ENCODE peak calls at places on chromosome 11, in six cellular contexts. X is HEK293T; S is activated gamma-delta T cell treated with anti-CD3 and anti-CD28 coated beads, Interleukin-2, amount 50 U/mL, for 16 hours; Y is A172; R is body of pancreas; D is activated T-helper 1 cell treated with Interleukin-2 at 50 U/mL for 16 hours. E is an unnamed sample.

GRCh38 chr11:17790453-17790852 is 55.9 kb downstream of the KCNC1 start:
- DNase-seq in D (no peak), Y (no peak), S (no peak), X (no peak), R (no peak), E (no peak)

GRCh38 chr11:28834877-28835276 is 726.7 kb downstream of the METTL15 start:
- DNase-seq in X (no peak), R (no peak), S (no peak), Y (peak; percentile 80), D (no peak), E (peak; percentile 12)

GRCh38 chr11:3166268-3167142 is 1.4 kb upstream of the OSBPL5 start:
- DNase-seq in Y (no peak), X (no peak), R (no peak), D (no peak), S (no peak), E (no peak)

GRCh38 chr11:118152552-118153471 is at the start of gene SCN4B:
- DNase-seq in D (no peak), X (peak; percentile 84), R (peak; percentile 62), Y (no peak), S (no peak), E (peak; percentile 48)

GRCh38 chr11:67014343-67014742 is 8.6 kb upstream of the SYT12 start:
- DNase-seq in Y (no peak), D (no peak), R (no peak), X (no peak), S (no peak), E (no peak)

GRCh38 chr11:2436521-2437031 is 7.7 kb downstream of the TRPM5 start:
- DNase-seq in R (no peak), X (no peak), D (no peak), Y (no peak), S (no peak), E (no peak)

GRCh38 chr11:13110929-13111812 is 102.1 kb downstream of the RASSF10 start:
- DNase-seq in S (no peak), Y (peak; percentile 95), X (no peak), R (no peak), D (no peak), E (peak; percentile 47)

GRCh38 chr11:58787903-58788302 is 56.2 kb upstream of the GLYAT start:
- DNase-seq in S (no peak), Y (peak; percentile 2), R (no peak), D (no peak), X (no peak), E (peak; percentile 79)

GRCh38 chr11:27649800-27650199 is 50.5 kb downstream of the BDNF start:
- DNase-seq in S (no peak), D (no peak), X (no peak), Y (no peak), R (no peak), E (no peak)

GRCh38 chr11:113684558-113684957 is 21.6 kb downstream of the TMPRSS5 start:
- DNase-seq in X (no peak), R (no peak), S (no peak), D (no peak), Y (no peak), E (no peak)

GRCh38 chr11:44270403-44271192 is 39.3 kb downstream of the ALX4 start:
- DNase-seq in D (no peak), X (no peak), S (no peak), Y (no peak), R (no peak), E (no peak)

GRCh38 chr11:121109916-121110656 is 9.0 kb downstream of the TECTA start:
- DNase-seq in Y (no peak), X (no peak), R (no peak), S (no peak), D (no peak), E (no peak)

GRCh38 chr11:105891685-105892084 is 130.4 kb downstream of the MSANTD4 start:
- DNase-seq in R (no peak), S (no peak), X (no peak), Y (no peak), D (no peak), E (no peak)

GRCh38 chr11:45424781-45425180 is 138.6 kb upstream of the SYT13 start:
- DNase-seq in D (no peak), Y (no peak), X (no peak), R (no peak), S (no peak), E (no peak)

GRCh38 chr11:76810151-76810853 is 27.1 kb downstream of the TSKU start:
- DNase-seq in X (no peak), D (no peak), S (no peak), Y (peak; percentile 56), R (peak; percentile 57), E (no peak)